ENCODE peak calls at places on chromosomes 11 and 22, in five cellular contexts. One of them, this sample, is unnamed.
A peak's percentile ranks its signal among the peaks of the same experiment; 100 is the strongest.

GRCh38 chr22:42282943-42283287 is 12.5 kb upstream of the TCF20 start:
- DNase-seq in midbrain: no peak
- DNase-seq in ecto neural progenitor cell: no peak
- DNase-seq in stimulated activated CD8-positive, alpha-beta memory T cell treated with anti-CD3 and anti-CD28 coated beads, Interleukin-15, amount 100 ng/mL, for 1 hour: no peak
- DNase-seq in amniotic stem cell: no peak
- DNase-seq in this sample: no peak

GRCh38 chr11:84993386-84993785 is 633.8 kb downstream of the DLG2 start:
- DNase-seq in stimulated activated CD8-positive, alpha-beta memory T cell treated with anti-CD3 and anti-CD28 coated beads, Interleukin-15, amount 100 ng/mL, for 1 hour: no peak
- DNase-seq in midbrain: no peak
- DNase-seq in ecto neural progenitor cell: no peak
- DNase-seq in amniotic stem cell: no peak
- DNase-seq in this sample: no peak

GRCh38 chr22:44455151-44455962 is 42.7 kb downstream of the RTL6 start:
- DNase-seq in midbrain: no peak
- DNase-seq in stimulated activated CD8-positive, alpha-beta memory T cell treated with anti-CD3 and anti-CD28 coated beads, Interleukin-15, amount 100 ng/mL, for 1 hour: no peak
- DNase-seq in amniotic stem cell: no peak
- DNase-seq in ecto neural progenitor cell: no peak
- DNase-seq in this sample: peak; percentile 11

GRCh38 chr11:128642571-128642970 is 51.3 kb upstream of the FLI1 start:
- DNase-seq in midbrain: no peak
- DNase-seq in stimulated activated CD8-positive, alpha-beta memory T cell treated with anti-CD3 and anti-CD28 coated beads, Interleukin-15, amount 100 ng/mL, for 1 hour: no peak
- DNase-seq in amniotic stem cell: no peak
- DNase-seq in ecto neural progenitor cell: no peak
- DNase-seq in this sample: no peak

GRCh38 chr11:115645631-115646271 is 141.5 kb upstream of the CADM1 start:
- DNase-seq in midbrain: peak; percentile 31
- DNase-seq in amniotic stem cell: no peak
- DNase-seq in ecto neural progenitor cell: peak; percentile 84
- DNase-seq in stimulated activated CD8-positive, alpha-beta memory T cell treated with anti-CD3 and anti-CD28 coated beads, Interleukin-15, amount 100 ng/mL, for 1 hour: no peak
- DNase-seq in this sample: peak; percentile 20

GRCh38 chr22:35352214-35353111 is 28.4 kb upstream of the HMOX1 start:
- DNase-seq in amniotic stem cell: no peak
- DNase-seq in stimulated activated CD8-positive, alpha-beta memory T cell treated with anti-CD3 and anti-CD28 coated beads, Interleukin-15, amount 100 ng/mL, for 1 hour: no peak
- DNase-seq in midbrain: peak; percentile 46
- DNase-seq in ecto neural progenitor cell: peak; percentile 65
- DNase-seq in this sample: peak; percentile 70

GRCh38 chr22:46815896-46816721 is 53.7 kb downstream of the TBC1D22A start:
- DNase-seq in amniotic stem cell: peak; percentile 16
- DNase-seq in midbrain: peak; percentile 11
- DNase-seq in ecto neural progenitor cell: no peak
- DNase-seq in stimulated activated CD8-positive, alpha-beta memory T cell treated with anti-CD3 and anti-CD28 coated beads, Interleukin-15, amount 100 ng/mL, for 1 hour: no peak
- DNase-seq in this sample: no peak

GRCh38 chr11:103031834-103032233 is 60.1 kb downstream of the DCUN1D5 start:
- DNase-seq in ecto neural progenitor cell: no peak
- DNase-seq in amniotic stem cell: no peak
- DNase-seq in midbrain: no peak
- DNase-seq in stimulated activated CD8-positive, alpha-beta memory T cell treated with anti-CD3 and anti-CD28 coated beads, Interleukin-15, amount 100 ng/mL, for 1 hour: no peak
- DNase-seq in this sample: no peak

GRCh38 chr22:49400866-49401598 is 426.6 kb downstream of the BRD1 start:
- DNase-seq in ecto neural progenitor cell: peak; percentile 18
- DNase-seq in midbrain: no peak
- DNase-seq in amniotic stem cell: no peak
- DNase-seq in stimulated activated CD8-positive, alpha-beta memory T cell treated with anti-CD3 and anti-CD28 coated beads, Interleukin-15, amount 100 ng/mL, for 1 hour: no peak
- DNase-seq in this sample: no peak

GRCh38 chr11:65428578-65429068 is 6.0 kb downstream of the NEAT1 start:
- DNase-seq in stimulated activated CD8-positive, alpha-beta memory T cell treated with anti-CD3 and anti-CD28 coated beads, Interleukin-15, amount 100 ng/mL, for 1 hour: no peak
- DNase-seq in amniotic stem cell: no peak
- DNase-seq in midbrain: no peak
- DNase-seq in ecto neural progenitor cell: no peak
- DNase-seq in this sample: no peak

GRCh38 chr11:109309153-109309552 is 112.8 kb upstream of the C11orf87 start:
- DNase-seq in ecto neural progenitor cell: no peak
- DNase-seq in stimulated activated CD8-positive, alpha-beta memory T cell treated with anti-CD3 and anti-CD28 coated beads, Interleukin-15, amount 100 ng/mL, for 1 hour: no peak
- DNase-seq in midbrain: no peak
- DNase-seq in amniotic stem cell: no peak
- DNase-seq in this sample: no peak

GRCh38 chr11:33064033-33064825 is 24.9 kb downstream of the TCP11L1 start:
- DNase-seq in midbrain: no peak
- DNase-seq in stimulated activated CD8-positive, alpha-beta memory T cell treated with anti-CD3 and anti-CD28 coated beads, Interleukin-15, amount 100 ng/mL, for 1 hour: no peak
- DNase-seq in ecto neural progenitor cell: no peak
- DNase-seq in amniotic stem cell: no peak
- DNase-seq in this sample: no peak

GRCh38 chr22:46247443-46247975 is 2.6 kb downstream of the CDPF1 start:
- DNase-seq in stimulated activated CD8-positive, alpha-beta memory T cell treated with anti-CD3 and anti-CD28 coated beads, Interleukin-15, amount 100 ng/mL, for 1 hour: no peak
- DNase-seq in ecto neural progenitor cell: no peak
- DNase-seq in amniotic stem cell: no peak
- DNase-seq in midbrain: no peak
- DNase-seq in this sample: no peak

GRCh38 chr11:76824083-76824939 is 36.4 kb upstream of the ACER3 start:
- DNase-seq in midbrain: no peak
- DNase-seq in stimulated activated CD8-positive, alpha-beta memory T cell treated with anti-CD3 and anti-CD28 coated beads, Interleukin-15, amount 100 ng/mL, for 1 hour: no peak
- DNase-seq in amniotic stem cell: no peak
- DNase-seq in ecto neural progenitor cell: peak; percentile 29
- DNase-seq in this sample: no peak

GRCh38 chr22:45290410-45290936 is 5.7 kb downstream of the UPK3A start:
- DNase-seq in ecto neural progenitor cell: peak; percentile 72
- DNase-seq in amniotic stem cell: no peak
- DNase-seq in midbrain: no peak
- DNase-seq in stimulated activated CD8-positive, alpha-beta memory T cell treated with anti-CD3 and anti-CD28 coated beads, Interleukin-15, amount 100 ng/mL, for 1 hour: no peak
- DNase-seq in this sample: no peak

GRCh38 chr22:39457546-39458442 is 982 bp downstream of the MGAT3 start:
- DNase-seq in stimulated activated CD8-positive, alpha-beta memory T cell treated with anti-CD3 and anti-CD28 coated beads, Interleukin-15, amount 100 ng/mL, for 1 hour: no peak
- DNase-seq in ecto neural progenitor cell: peak; percentile 62
- DNase-seq in midbrain: peak; percentile 33
- DNase-seq in amniotic stem cell: no peak
- DNase-seq in this sample: no peak

GRCh38 chr22:46046299-46046685 is 69.3 kb upstream of the WNT7B start:
- DNase-seq in midbrain: no peak
- DNase-seq in stimulated activated CD8-positive, alpha-beta memory T cell treated with anti-CD3 and anti-CD28 coated beads, Interleukin-15, amount 100 ng/mL, for 1 hour: no peak
- DNase-seq in amniotic stem cell: no peak
- DNase-seq in ecto neural progenitor cell: no peak
- DNase-seq in this sample: no peak

GRCh38 chr11:118149493-118149892 is 3.1 kb downstream of the SCN4B start:
- DNase-seq in stimulated activated CD8-positive, alpha-beta memory T cell treated with anti-CD3 and anti-CD28 coated beads, Interleukin-15, amount 100 ng/mL, for 1 hour: no peak
- DNase-seq in amniotic stem cell: no peak
- DNase-seq in ecto neural progenitor cell: no peak
- DNase-seq in midbrain: no peak
- DNase-seq in this sample: no peak

GRCh38 chr22:17589810-17590375 is 26.6 kb downstream of the SLC25A18 start:
- DNase-seq in ecto neural progenitor cell: no peak
- DNase-seq in midbrain: no peak
- DNase-seq in amniotic stem cell: no peak
- DNase-seq in stimulated activated CD8-positive, alpha-beta memory T cell treated with anti-CD3 and anti-CD28 coated beads, Interleukin-15, amount 100 ng/mL, for 1 hour: no peak
- DNase-seq in this sample: no peak

GRCh38 chr11:57210731-57211335 is 26.2 kb downstream of the APLNR start:
- DNase-seq in ecto neural progenitor cell: peak; percentile 55
- DNase-seq in midbrain: no peak
- DNase-seq in stimulated activated CD8-positive, alpha-beta memory T cell treated with anti-CD3 and anti-CD28 coated beads, Interleukin-15, amount 100 ng/mL, for 1 hour: no peak
- DNase-seq in amniotic stem cell: no peak
- DNase-seq in this sample: no peak

GRCh38 chr11:92390783-92391182 is 166.2 kb downstream of the FAT3 start:
- DNase-seq in ecto neural progenitor cell: no peak
- DNase-seq in stimulated activated CD8-positive, alpha-beta memory T cell treated with anti-CD3 and anti-CD28 coated beads, Interleukin-15, amount 100 ng/mL, for 1 hour: no peak
- DNase-seq in midbrain: no peak
- DNase-seq in amniotic stem cell: no peak
- DNase-seq in this sample: no peak

GRCh38 chr11:61539009-61539408 is 30.5 kb downstream of the LRRC10B start:
- DNase-seq in ecto neural progenitor cell: no peak
- DNase-seq in midbrain: peak; percentile 13
- DNase-seq in stimulated activated CD8-positive, alpha-beta memory T cell treated with anti-CD3 and anti-CD28 coated beads, Interleukin-15, amount 100 ng/mL, for 1 hour: no peak
- DNase-seq in amniotic stem cell: no peak
- DNase-seq in this sample: no peak

GRCh38 chr22:42863349-42863911 is 6.4 kb upstream of the ARFGAP3 start:
- DNase-seq in amniotic stem cell: no peak
- DNase-seq in ecto neural progenitor cell: no peak
- DNase-seq in midbrain: no peak
- DNase-seq in stimulated activated CD8-positive, alpha-beta memory T cell treated with anti-CD3 and anti-CD28 coated beads, Interleukin-15, amount 100 ng/mL, for 1 hour: no peak
- DNase-seq in this sample: no peak

GRCh38 chr11:130103296-130103814 is 33.7 kb downstream of the APLP2 start:
- DNase-seq in stimulated activated CD8-positive, alpha-beta memory T cell treated with anti-CD3 and anti-CD28 coated beads, Interleukin-15, amount 100 ng/mL, for 1 hour: no peak
- DNase-seq in ecto neural progenitor cell: no peak
- DNase-seq in midbrain: peak; percentile 10
- DNase-seq in amniotic stem cell: peak; percentile 83
- DNase-seq in this sample: no peak

GRCh38 chr11:73343076-73343833 is 32.9 kb upstream of the RELT start:
- DNase-seq in amniotic stem cell: no peak
- DNase-seq in midbrain: no peak
- DNase-seq in stimulated activated CD8-positive, alpha-beta memory T cell treated with anti-CD3 and anti-CD28 coated beads, Interleukin-15, amount 100 ng/mL, for 1 hour: no peak
- DNase-seq in ecto neural progenitor cell: no peak
- DNase-seq in this sample: peak; percentile 34

GRCh38 chr11:12242926-12243325 is 132.5 kb downstream of the MICAL2 start:
- DNase-seq in ecto neural progenitor cell: no peak
- DNase-seq in amniotic stem cell: no peak
- DNase-seq in midbrain: no peak
- DNase-seq in stimulated activated CD8-positive, alpha-beta memory T cell treated with anti-CD3 and anti-CD28 coated beads, Interleukin-15, amount 100 ng/mL, for 1 hour: no peak
- DNase-seq in this sample: no peak

GRCh38 chr11:122784325-122785155 is 53.8 kb upstream of the CRTAM start:
- DNase-seq in midbrain: no peak
- DNase-seq in amniotic stem cell: peak; percentile 54
- DNase-seq in ecto neural progenitor cell: no peak
- DNase-seq in stimulated activated CD8-positive, alpha-beta memory T cell treated with anti-CD3 and anti-CD28 coated beads, Interleukin-15, amount 100 ng/mL, for 1 hour: no peak
- DNase-seq in this sample: no peak

GRCh38 chr11:67699521-67699920 is 25.1 kb upstream of the ALDH3B2 start:
- DNase-seq in ecto neural progenitor cell: no peak
- DNase-seq in midbrain: no peak
- DNase-seq in amniotic stem cell: no peak
- DNase-seq in stimulated activated CD8-positive, alpha-beta memory T cell treated with anti-CD3 and anti-CD28 coated beads, Interleukin-15, amount 100 ng/mL, for 1 hour: no peak
- DNase-seq in this sample: no peak

GRCh38 chr22:44755956-44756361 is 3.6 kb downstream of the ARHGAP8 start:
- DNase-seq in ecto neural progenitor cell: no peak
- DNase-seq in stimulated activated CD8-positive, alpha-beta memory T cell treated with anti-CD3 and anti-CD28 coated beads, Interleukin-15, amount 100 ng/mL, for 1 hour: no peak
- DNase-seq in amniotic stem cell: no peak
- DNase-seq in midbrain: no peak
- DNase-seq in this sample: peak; percentile 75

GRCh38 chr11:72413914-72414628 is 20.3 kb downstream of the CLPB start:
- DNase-seq in amniotic stem cell: peak; percentile 60
- DNase-seq in midbrain: peak; percentile 85
- DNase-seq in ecto neural progenitor cell: peak; percentile 78
- DNase-seq in stimulated activated CD8-positive, alpha-beta memory T cell treated with anti-CD3 and anti-CD28 coated beads, Interleukin-15, amount 100 ng/mL, for 1 hour: peak; percentile 51
- DNase-seq in this sample: peak; percentile 90

GRCh38 chr22:19134176-19134831 is 3.2 kb downstream of the TSSK2 start:
- DNase-seq in midbrain: no peak
- DNase-seq in amniotic stem cell: no peak
- DNase-seq in stimulated activated CD8-positive, alpha-beta memory T cell treated with anti-CD3 and anti-CD28 coated beads, Interleukin-15, amount 100 ng/mL, for 1 hour: no peak
- DNase-seq in ecto neural progenitor cell: no peak
- DNase-seq in this sample: no peak

This sample was measured in body of pancreas.